ENCODE peak calls at places on chromosomes 2 and 18, in nine cellular contexts. T is right atrium auricular region, C is ovary, Z is LNCaP clone FGC, E is left ventricle myocardium inferior, R is upper lobe of right lung, H is fibroblast of mammary gland, L is sigmoid colon, K is psoas muscle. F is an unnamed sample.

GRCh38 chr2:195575021-195575420 is 82.0 kb upstream of the SLC39A10 start:
- DNase-seq in T (no peak), C (no peak), Z (no peak), E (no peak), R (no peak), H (peak), L (no peak), K (no peak), F (peak)

GRCh38 chr2:26422947-26423629 is 21.4 kb downstream of the DRC1 start:
- DNase-seq in T (no peak), C (no peak), Z (no peak), E (no peak), R (no peak), H (no peak), L (no peak), K (no peak), F (no peak)

GRCh38 chr18:23629444-23629946 is 33.2 kb downstream of the ANKRD29 start:
- DNase-seq in T (no peak), C (no peak), Z (peak), E (no peak), R (peak), H (no peak), L (no peak), K (no peak), F (no peak)

GRCh38 chr18:75210274-75211001 is at the start of gene TSHZ1:
- DNase-seq in T (no peak), C (peak), Z (peak), E (no peak), R (no peak), H (peak), L (peak), K (no peak), F (peak)

GRCh38 chr2:159226059-159226461 is 60.4 kb downstream of the WDSUB1 start:
- DNase-seq in T (no peak), C (no peak), Z (no peak), E (no peak), R (no peak), H (peak), L (no peak), K (no peak), F (peak)

GRCh38 chr2:143205106-143205764 is 76.0 kb downstream of the ARHGAP15 start:
- DNase-seq in T (no peak), C (no peak), Z (no peak), E (no peak), R (no peak), H (peak), L (no peak), K (no peak), F (peak)

GRCh38 chr2:37585982-37586621 is 85.3 kb downstream of the CDC42EP3 start:
- DNase-seq in T (no peak), C (no peak), Z (no peak), E (no peak), R (no peak), H (peak), L (peak), K (peak), F (peak)

GRCh38 chr2:134232868-134233732 is 20.8 kb upstream of the MGAT5 start:
- DNase-seq in T (no peak), C (no peak), Z (no peak), E (no peak), R (no peak), H (no peak), L (no peak), K (no peak), F (no peak)

GRCh38 chr2:230671117-230671516 is 41.5 kb upstream of the CAB39 start:
- DNase-seq in T (no peak), C (no peak), Z (no peak), E (no peak), R (no peak), H (peak), L (no peak), K (no peak), F (peak)

GRCh38 chr2:129892773-129893172 is 86.7 kb upstream of the RAB6C start:
- DNase-seq in T (no peak), C (no peak), Z (no peak), E (no peak), R (peak), H (no peak), L (no peak), K (no peak), F (no peak)

GRCh38 chr2:39378968-39379367 is 58.1 kb downstream of the MAP4K3 start:
- DNase-seq in T (no peak), C (no peak), Z (no peak), E (no peak), R (no peak), H (no peak), L (no peak), K (no peak), F (no peak)

GRCh38 chr2:16537347-16537746 is 128.3 kb downstream of the CYRIA start:
- DNase-seq in T (no peak), C (no peak), Z (no peak), E (no peak), R (no peak), H (peak), L (no peak), K (no peak), F (peak)

GRCh38 chr2:127573771-127574170 is 38.3 kb downstream of the MYO7B start:
- DNase-seq in T (peak), C (no peak), Z (no peak), E (no peak), R (no peak), H (no peak), L (peak), K (no peak), F (no peak)

GRCh38 chr2:136327162-136327852 is 209.4 kb upstream of the CXCR4 start:
- DNase-seq in T (no peak), C (no peak), Z (no peak), E (no peak), R (no peak), H (no peak), L (no peak), K (no peak), F (peak)

GRCh38 chr2:240390091-240391073 is 45.1 kb upstream of the GPC1 start:
- DNase-seq in T (no peak), C (peak), Z (no peak), E (no peak), R (peak), H (no peak), L (peak), K (peak), F (no peak)

GRCh38 chr2:173749315-173749714 is 215.9 kb downstream of the SP3 start:
- DNase-seq in T (no peak), C (no peak), Z (peak), E (no peak), R (no peak), H (peak), L (no peak), K (no peak), F (peak)

GRCh38 chr2:190859347-190860297 is 21.0 kb upstream of the GLS start:
- DNase-seq in T (no peak), C (no peak), Z (no peak), E (no peak), R (no peak), H (no peak), L (no peak), K (no peak), F (peak)

GRCh38 chr2:159713691-159714585 is 1.6 kb downstream of the MARCHF7 start:
- DNase-seq in T (no peak), C (no peak), Z (peak), E (no peak), R (no peak), H (peak), L (no peak), K (no peak), F (peak)

GRCh38 chr2:219035942-219036341 is 5.4 kb downstream of the CFAP65 start:
- DNase-seq in T (no peak), C (no peak), Z (no peak), E (no peak), R (peak), H (no peak), L (no peak), K (no peak), F (no peak)

GRCh38 chr18:48896875-48897511 is 53.8 kb downstream of the SMAD7 start:
- DNase-seq in T (peak), C (peak), Z (no peak), E (peak), R (peak), H (peak), L (peak), K (peak), F (peak)

GRCh38 chr2:23241106-23241505 is 143.9 kb upstream of the KLHL29 start:
- DNase-seq in T (no peak), C (no peak), Z (no peak), E (no peak), R (no peak), H (no peak), L (no peak), K (no peak), F (no peak)

GRCh38 chr2:161131804-161132203 is 28.4 kb upstream of the TANK start:
- DNase-seq in T (no peak), C (no peak), Z (no peak), E (no peak), R (no peak), H (no peak), L (no peak), K (no peak), F (no peak)

GRCh38 chr2:146004470-146004869 is 1484.6 kb upstream of the ZEB2 start:
- DNase-seq in T (no peak), C (no peak), Z (no peak), E (no peak), R (no peak), H (peak), L (no peak), K (no peak), F (peak)

GRCh38 chr2:43943809-43944452 is 51.9 kb downstream of the LRPPRC start:
- DNase-seq in T (no peak), C (no peak), Z (no peak), E (no peak), R (no peak), H (no peak), L (no peak), K (no peak), F (no peak)

GRCh38 chr18:6412933-6413472 is 1.7 kb downstream of the L3MBTL4 start:
- DNase-seq in T (no peak), C (no peak), Z (no peak), E (no peak), R (no peak), H (no peak), L (no peak), K (no peak), F (no peak)

GRCh38 chr2:46167924-46168323 is 129.3 kb upstream of the EPAS1 start:
- DNase-seq in T (no peak), C (no peak), Z (no peak), E (no peak), R (no peak), H (no peak), L (no peak), K (no peak), F (no peak)

GRCh38 chr18:6366776-6367175 is 47.9 kb downstream of the L3MBTL4 start:
- DNase-seq in T (no peak), C (no peak), Z (no peak), E (no peak), R (no peak), H (no peak), L (no peak), K (no peak), F (no peak)

GRCh38 chr2:32798841-32799240 is 147.9 kb upstream of the LTBP1 start:
- DNase-seq in T (no peak), C (no peak), Z (no peak), E (no peak), R (no peak), H (no peak), L (no peak), K (no peak), F (no peak)

GRCh38 chr2:2845796-2846315 is 514.8 kb upstream of the MYT1L start:
- DNase-seq in T (no peak), C (no peak), Z (no peak), E (no peak), R (peak), H (no peak), L (no peak), K (no peak), F (no peak)

GRCh38 chr2:84912984-84913383 is 7.5 kb downstream of the TMSB10 start:
- DNase-seq in T (peak), C (no peak), Z (peak), E (no peak), R (no peak), H (no peak), L (no peak), K (no peak), F (no peak)

GRCh38 chr2:124112966-124113365 is 87.9 kb downstream of the CNTNAP5 start:
- DNase-seq in T (no peak), C (no peak), Z (no peak), E (no peak), R (no peak), H (peak), L (no peak), K (no peak), F (peak)

GRCh38 chr18:32380559-32380958 is 90.1 kb downstream of the GAREM1 start:
- DNase-seq in T (no peak), C (no peak), Z (no peak), E (no peak), R (no peak), H (peak), L (no peak), K (no peak), F (peak)
- TF ChIP-seq CTCF in T (no peak), C (no peak), Z (no peak), E (no peak), R (no peak), H (peak), L (no peak), K (no peak), F (no peak)

GRCh38 chr2:74893332-74893731 is 59.4 kb downstream of the HK2 start:
- DNase-seq in T (peak), C (no peak), Z (no peak), E (no peak), R (no peak), H (peak), L (no peak), K (no peak), F (peak)

GRCh38 chr2:74891136-74891764 is 57.3 kb downstream of the HK2 start:
- DNase-seq in T (no peak), C (no peak), Z (no peak), E (no peak), R (no peak), H (no peak), L (no peak), K (no peak), F (no peak)

GRCh38 chr2:74890711-74891110 is 56.8 kb downstream of the HK2 start:
- DNase-seq in T (no peak), C (no peak), Z (no peak), E (no peak), R (no peak), H (no peak), L (no peak), K (no peak), F (no peak)

GRCh38 chr2:74894261-74895030 is 60.5 kb downstream of the HK2 start:
- DNase-seq in T (peak), C (no peak), Z (no peak), E (no peak), R (no peak), H (peak), L (no peak), K (no peak), F (peak)

DNA sequence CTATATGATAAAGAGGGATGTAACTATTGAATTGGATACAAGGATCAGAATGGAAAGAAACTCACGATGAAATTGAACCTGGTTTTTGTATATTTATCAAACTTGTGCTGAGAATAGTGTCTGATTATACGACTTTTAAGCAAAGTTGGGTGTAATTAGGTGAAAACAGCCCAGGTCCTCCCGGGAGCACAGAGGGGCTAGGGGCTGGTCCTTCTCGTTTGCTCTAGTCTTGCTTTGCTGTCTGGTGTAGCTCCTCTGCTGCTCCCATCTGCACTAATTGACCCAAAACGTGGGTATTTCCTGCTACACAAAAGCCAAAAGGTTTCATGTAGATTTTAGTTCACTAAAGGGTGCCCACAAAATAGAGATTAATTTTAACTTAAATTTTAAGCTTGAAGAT is 58.7 kb downstream of the HK2 start:
- DNase-seq in T (peak), C (no peak), Z (no peak), E (no peak), R (no peak), H (no peak), L (no peak), K (no peak), F (no peak)
- TF ChIP-seq CTCF in T (no peak), C (no peak), Z (no peak), E (no peak), R (no peak), H (no peak), L (no peak), K (no peak), F (no peak)

DNA sequence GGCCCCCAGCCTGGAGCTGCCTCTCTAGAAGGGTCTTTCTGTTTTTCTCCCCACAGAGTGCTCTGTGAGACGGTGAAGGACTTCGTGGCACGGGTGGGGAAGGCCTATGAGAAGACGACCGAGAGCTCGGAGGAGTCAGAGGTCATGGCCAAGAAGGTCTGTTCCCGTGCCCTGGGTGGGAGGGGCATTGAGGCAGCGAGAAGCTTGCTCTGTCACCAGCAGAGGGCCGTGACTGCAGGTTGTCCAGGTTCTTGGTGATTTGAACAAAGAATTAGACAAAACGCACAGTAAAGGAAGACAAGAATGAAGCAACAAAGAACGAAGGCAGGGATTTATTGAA is 93.9 kb downstream of the DGKD start:
- DNase-seq in T (no peak), C (no peak), Z (no peak), E (no peak), R (peak), H (no peak), L (peak), K (peak), F (no peak)
- TF ChIP-seq CTCF in T (no peak), C (no peak), Z (peak), E (peak), R (no peak), H (peak), L (no peak), K (peak), F (no peak)

GRCh38 chr2:181891258-181891965 is at the start of gene ITPRID2:
- DNase-seq in T (peak), C (no peak), Z (no peak), E (peak), R (peak), H (peak), L (peak), K (peak), F (peak)
- TF ChIP-seq CTCF in T (no peak), C (peak), Z (no peak), E (peak), R (no peak), H (no peak), L (no peak), K (peak), F (no peak)

DNA sequence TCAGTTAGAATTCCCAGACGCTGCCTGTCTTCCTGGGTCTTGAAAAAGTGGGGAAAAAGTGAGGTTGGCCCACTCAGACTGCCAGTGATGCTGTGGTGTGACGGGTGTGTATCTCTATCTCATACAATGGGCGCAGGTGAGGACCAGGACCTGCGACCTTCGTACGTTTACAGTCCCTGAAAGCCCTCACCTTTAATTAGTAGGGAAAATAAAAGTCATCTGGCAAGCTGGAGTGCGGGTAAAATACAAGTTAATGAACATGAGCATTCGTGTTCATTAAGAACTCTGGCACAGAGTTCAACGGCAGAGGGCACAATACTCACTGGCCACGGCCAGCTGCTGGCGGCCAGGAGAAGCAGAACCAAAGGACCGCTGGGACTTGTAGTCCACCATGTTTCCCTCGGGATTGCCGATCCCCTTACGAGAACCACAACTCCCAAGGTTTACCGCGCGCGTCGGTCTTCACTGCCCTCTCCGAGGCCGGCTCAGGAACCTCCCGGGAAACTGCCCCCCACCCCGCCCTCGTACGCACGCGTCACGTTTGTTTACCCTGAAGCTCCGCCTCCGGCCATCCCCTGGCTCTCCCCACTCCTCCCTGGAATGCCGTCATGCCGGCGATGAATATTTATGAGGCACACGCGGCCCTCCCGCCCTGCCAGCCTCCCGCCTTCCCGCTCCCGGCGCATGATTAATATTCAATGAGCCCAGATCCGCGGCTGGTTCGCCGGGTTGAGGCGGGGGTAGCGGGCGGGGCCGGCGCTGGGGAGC is 486 bp upstream of the PHLPP1 start:
- DNase-seq in T (peak), C (peak), Z (peak), E (peak), R (peak), H (peak), L (peak), K (peak), F (peak)
- TF ChIP-seq CTCF in T (peak), C (peak), Z (peak), E (peak), R (peak), H (peak), L (peak), K (peak), F (peak)

DNA sequence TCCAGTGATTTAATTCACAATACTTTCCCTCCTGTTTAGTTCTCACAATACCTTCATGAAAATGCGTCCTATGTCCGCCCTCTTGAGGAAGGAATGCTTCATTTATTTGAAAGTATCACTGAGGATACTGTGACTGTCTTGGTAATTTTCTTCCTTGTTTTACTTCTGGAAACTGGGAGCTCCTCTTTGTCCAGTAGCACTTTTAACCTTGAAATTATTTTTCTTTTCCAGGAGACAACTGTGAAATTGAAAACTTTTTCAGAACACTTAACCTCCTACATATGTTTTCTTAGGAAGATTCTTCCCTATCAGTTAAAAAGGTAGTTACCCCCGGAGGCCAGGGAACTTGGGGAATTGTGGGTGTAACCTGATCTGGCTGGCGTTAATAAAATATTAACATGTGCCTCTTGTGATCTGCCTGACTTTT is 58.9 kb upstream of the STON1 start:
- DNase-seq in T (no peak), C (no peak), Z (peak), E (no peak), R (no peak), H (peak), L (no peak), K (no peak), F (peak)
- TF ChIP-seq CTCF in T (peak), C (peak), Z (peak), E (peak), R (peak), H (peak), L (peak), K (peak), F (peak)